ENCODE peak calls at places on chromosome 3, in eight cellular contexts. One of them, this sample, is unnamed.

GRCh38 chr3:25663324-25664065 is 1.2 kb downstream of the TOP2B start:
- DNase-seq in NCI-H345: peak; percentile 30
- DNase-seq in activated naive CD4-positive, alpha-beta T cell treated with anti-CD3 and anti-CD28 coated beads, Interleukin-2, amount 50 U/mL, for 16 hours: no peak
- DNase-seq in HL-60: peak; percentile 27
- DNase-seq in nephron progenitor cell: peak; percentile 22
- DNase-seq in globus pallidus: peak; percentile 74
- DNase-seq in T-helper 1 cell: no peak
- DNase-seq in activated B cell treated with CpG ODN at 0.5 μM for 24 hours: no peak
- DNase-seq in this sample: no peak

GRCh38 chr3:55750525-55750924 is 263.4 kb upstream of the WNT5A start:
- DNase-seq in T-helper 1 cell: no peak
- DNase-seq in NCI-H345: no peak
- DNase-seq in globus pallidus: no peak
- DNase-seq in activated naive CD4-positive, alpha-beta T cell treated with anti-CD3 and anti-CD28 coated beads, Interleukin-2, amount 50 U/mL, for 16 hours: no peak
- DNase-seq in activated B cell treated with CpG ODN at 0.5 μM for 24 hours: no peak
- DNase-seq in nephron progenitor cell: no peak
- DNase-seq in HL-60: no peak
- DNase-seq in this sample: no peak

GRCh38 chr3:15858547-15859506 is 61.0 kb upstream of the ANKRD28 start:
- DNase-seq in T-helper 1 cell: peak; percentile 52
- DNase-seq in NCI-H345: peak; percentile 16
- DNase-seq in HL-60: peak; percentile 56
- DNase-seq in nephron progenitor cell: peak; percentile 55
- DNase-seq in activated naive CD4-positive, alpha-beta T cell treated with anti-CD3 and anti-CD28 coated beads, Interleukin-2, amount 50 U/mL, for 16 hours: peak; percentile 63
- DNase-seq in globus pallidus: peak; percentile 19
- DNase-seq in activated B cell treated with CpG ODN at 0.5 μM for 24 hours: peak; percentile 66
- DNase-seq in this sample: peak; percentile 72

GRCh38 chr3:82707035-82707434 is 945.6 kb upstream of the GBE1 start:
- DNase-seq in HL-60: no peak
- DNase-seq in globus pallidus: no peak
- DNase-seq in T-helper 1 cell: no peak
- DNase-seq in NCI-H345: no peak
- DNase-seq in nephron progenitor cell: peak; percentile 6
- DNase-seq in activated naive CD4-positive, alpha-beta T cell treated with anti-CD3 and anti-CD28 coated beads, Interleukin-2, amount 50 U/mL, for 16 hours: no peak
- DNase-seq in activated B cell treated with CpG ODN at 0.5 μM for 24 hours: no peak
- DNase-seq in this sample: no peak

GRCh38 chr3:27960133-27960532 is 238.0 kb upstream of the EOMES start:
- DNase-seq in NCI-H345: no peak
- DNase-seq in T-helper 1 cell: no peak
- DNase-seq in activated B cell treated with CpG ODN at 0.5 μM for 24 hours: no peak
- DNase-seq in HL-60: no peak
- DNase-seq in nephron progenitor cell: no peak
- DNase-seq in globus pallidus: no peak
- DNase-seq in activated naive CD4-positive, alpha-beta T cell treated with anti-CD3 and anti-CD28 coated beads, Interleukin-2, amount 50 U/mL, for 16 hours: no peak
- DNase-seq in this sample: no peak

GRCh38 chr3:113606539-113607218 is 74.3 kb downstream of the SIDT1 start:
- DNase-seq in activated naive CD4-positive, alpha-beta T cell treated with anti-CD3 and anti-CD28 coated beads, Interleukin-2, amount 50 U/mL, for 16 hours: peak; percentile 12
- DNase-seq in globus pallidus: no peak
- DNase-seq in T-helper 1 cell: no peak
- DNase-seq in activated B cell treated with CpG ODN at 0.5 μM for 24 hours: peak; percentile 26
- DNase-seq in nephron progenitor cell: no peak
- DNase-seq in HL-60: peak; percentile 76
- DNase-seq in NCI-H345: no peak
- DNase-seq in this sample: no peak

GRCh38 chr3:43523454-43524053 is 98.3 kb downstream of the ANO10 start:
- DNase-seq in HL-60: no peak
- DNase-seq in globus pallidus: no peak
- DNase-seq in nephron progenitor cell: no peak
- DNase-seq in activated naive CD4-positive, alpha-beta T cell treated with anti-CD3 and anti-CD28 coated beads, Interleukin-2, amount 50 U/mL, for 16 hours: no peak
- DNase-seq in T-helper 1 cell: no peak
- DNase-seq in activated B cell treated with CpG ODN at 0.5 μM for 24 hours: no peak
- DNase-seq in NCI-H345: no peak
- DNase-seq in this sample: no peak

GRCh38 chr3:51354766-51355615 is 30.1 kb upstream of the MANF start:
- DNase-seq in T-helper 1 cell: no peak
- DNase-seq in globus pallidus: no peak
- DNase-seq in NCI-H345: no peak
- DNase-seq in HL-60: no peak
- DNase-seq in nephron progenitor cell: no peak
- DNase-seq in activated B cell treated with CpG ODN at 0.5 μM for 24 hours: no peak
- DNase-seq in activated naive CD4-positive, alpha-beta T cell treated with anti-CD3 and anti-CD28 coated beads, Interleukin-2, amount 50 U/mL, for 16 hours: no peak
- DNase-seq in this sample: no peak

GRCh38 chr3:66722675-66723074 is 221.9 kb upstream of the LRIG1 start:
- DNase-seq in activated B cell treated with CpG ODN at 0.5 μM for 24 hours: no peak
- DNase-seq in HL-60: no peak
- DNase-seq in nephron progenitor cell: no peak
- DNase-seq in NCI-H345: no peak
- DNase-seq in activated naive CD4-positive, alpha-beta T cell treated with anti-CD3 and anti-CD28 coated beads, Interleukin-2, amount 50 U/mL, for 16 hours: no peak
- DNase-seq in T-helper 1 cell: no peak
- DNase-seq in globus pallidus: no peak
- DNase-seq in this sample: peak; percentile 69

GRCh38 chr3:8851703-8852102 is 82.3 kb upstream of the OXTR start:
- DNase-seq in activated B cell treated with CpG ODN at 0.5 μM for 24 hours: no peak
- DNase-seq in nephron progenitor cell: no peak
- DNase-seq in activated naive CD4-positive, alpha-beta T cell treated with anti-CD3 and anti-CD28 coated beads, Interleukin-2, amount 50 U/mL, for 16 hours: no peak
- DNase-seq in globus pallidus: no peak
- DNase-seq in T-helper 1 cell: no peak
- DNase-seq in HL-60: no peak
- DNase-seq in NCI-H345: no peak
- DNase-seq in this sample: no peak

GRCh38 chr3:23474580-23475357 is 271.6 kb downstream of the UBE2E2 start:
- DNase-seq in activated B cell treated with CpG ODN at 0.5 μM for 24 hours: no peak
- DNase-seq in globus pallidus: no peak
- DNase-seq in HL-60: peak; percentile 47
- DNase-seq in T-helper 1 cell: no peak
- DNase-seq in NCI-H345: no peak
- DNase-seq in nephron progenitor cell: no peak
- DNase-seq in activated naive CD4-positive, alpha-beta T cell treated with anti-CD3 and anti-CD28 coated beads, Interleukin-2, amount 50 U/mL, for 16 hours: no peak
- DNase-seq in this sample: no peak

GRCh38 chr3:177615015-177615414 is 417.7 kb upstream of the TBL1XR1 start:
- DNase-seq in activated B cell treated with CpG ODN at 0.5 μM for 24 hours: no peak
- DNase-seq in T-helper 1 cell: no peak
- DNase-seq in HL-60: peak; percentile 89
- DNase-seq in activated naive CD4-positive, alpha-beta T cell treated with anti-CD3 and anti-CD28 coated beads, Interleukin-2, amount 50 U/mL, for 16 hours: no peak
- DNase-seq in globus pallidus: no peak
- DNase-seq in NCI-H345: peak; percentile 64
- DNase-seq in nephron progenitor cell: no peak
- DNase-seq in this sample: peak; percentile 74

GRCh38 chr3:154214320-154214719 is 93.1 kb downstream of the ARHGEF26 start:
- DNase-seq in nephron progenitor cell: no peak
- DNase-seq in HL-60: no peak
- DNase-seq in activated B cell treated with CpG ODN at 0.5 μM for 24 hours: no peak
- DNase-seq in T-helper 1 cell: no peak
- DNase-seq in activated naive CD4-positive, alpha-beta T cell treated with anti-CD3 and anti-CD28 coated beads, Interleukin-2, amount 50 U/mL, for 16 hours: no peak
- DNase-seq in NCI-H345: no peak
- DNase-seq in globus pallidus: no peak
- DNase-seq in this sample: no peak

GRCh38 chr3:14148041-14148985 is 23.5 kb downstream of the TMEM43 start:
- DNase-seq in nephron progenitor cell: peak; percentile 26
- DNase-seq in globus pallidus: no peak
- DNase-seq in NCI-H345: no peak
- DNase-seq in activated B cell treated with CpG ODN at 0.5 μM for 24 hours: no peak
- DNase-seq in activated naive CD4-positive, alpha-beta T cell treated with anti-CD3 and anti-CD28 coated beads, Interleukin-2, amount 50 U/mL, for 16 hours: no peak
- DNase-seq in HL-60: no peak
- DNase-seq in T-helper 1 cell: no peak
- DNase-seq in this sample: no peak

GRCh38 chr3:30263238-30263920 is 343.0 kb upstream of the TGFBR2 start:
- DNase-seq in activated naive CD4-positive, alpha-beta T cell treated with anti-CD3 and anti-CD28 coated beads, Interleukin-2, amount 50 U/mL, for 16 hours: no peak
- DNase-seq in HL-60: no peak
- DNase-seq in T-helper 1 cell: no peak
- DNase-seq in activated B cell treated with CpG ODN at 0.5 μM for 24 hours: no peak
- DNase-seq in NCI-H345: no peak
- DNase-seq in nephron progenitor cell: no peak
- DNase-seq in globus pallidus: no peak
- DNase-seq in this sample: no peak

GRCh38 chr3:86733257-86733656 is 257.7 kb downstream of the VGLL3 start:
- DNase-seq in activated naive CD4-positive, alpha-beta T cell treated with anti-CD3 and anti-CD28 coated beads, Interleukin-2, amount 50 U/mL, for 16 hours: no peak
- DNase-seq in globus pallidus: no peak
- DNase-seq in T-helper 1 cell: no peak
- DNase-seq in nephron progenitor cell: no peak
- DNase-seq in activated B cell treated with CpG ODN at 0.5 μM for 24 hours: no peak
- DNase-seq in NCI-H345: no peak
- DNase-seq in HL-60: no peak
- DNase-seq in this sample: no peak

GRCh38 chr3:67517781-67518180 is 136.6 kb downstream of the SUCLG2 start:
- DNase-seq in globus pallidus: no peak
- DNase-seq in nephron progenitor cell: no peak
- DNase-seq in activated B cell treated with CpG ODN at 0.5 μM for 24 hours: no peak
- DNase-seq in HL-60: no peak
- DNase-seq in T-helper 1 cell: no peak
- DNase-seq in activated naive CD4-positive, alpha-beta T cell treated with anti-CD3 and anti-CD28 coated beads, Interleukin-2, amount 50 U/mL, for 16 hours: no peak
- DNase-seq in NCI-H345: no peak
- DNase-seq in this sample: no peak

GRCh38 chr3:124974691-124975090 is 40.1 kb upstream of the MUC13 start:
- DNase-seq in nephron progenitor cell: no peak
- DNase-seq in HL-60: no peak
- DNase-seq in activated B cell treated with CpG ODN at 0.5 μM for 24 hours: no peak
- DNase-seq in globus pallidus: no peak
- DNase-seq in T-helper 1 cell: no peak
- DNase-seq in NCI-H345: no peak
- DNase-seq in activated naive CD4-positive, alpha-beta T cell treated with anti-CD3 and anti-CD28 coated beads, Interleukin-2, amount 50 U/mL, for 16 hours: no peak
- DNase-seq in this sample: no peak

GRCh38 chr3:58167431-58168351 is 43.1 kb downstream of the DNASE1L3 start:
- DNase-seq in NCI-H345: no peak
- DNase-seq in nephron progenitor cell: peak; percentile 83
- DNase-seq in activated B cell treated with CpG ODN at 0.5 μM for 24 hours: peak; percentile 31
- DNase-seq in HL-60: peak; percentile 49
- DNase-seq in globus pallidus: peak; percentile 65
- DNase-seq in activated naive CD4-positive, alpha-beta T cell treated with anti-CD3 and anti-CD28 coated beads, Interleukin-2, amount 50 U/mL, for 16 hours: peak; percentile 67
- DNase-seq in T-helper 1 cell: no peak
- DNase-seq in this sample: peak; percentile 84

GRCh38 chr3:71005797-71006321 is 577.7 kb downstream of the FOXP1 start:
- DNase-seq in HL-60: no peak
- DNase-seq in globus pallidus: no peak
- DNase-seq in nephron progenitor cell: no peak
- DNase-seq in T-helper 1 cell: no peak
- DNase-seq in activated naive CD4-positive, alpha-beta T cell treated with anti-CD3 and anti-CD28 coated beads, Interleukin-2, amount 50 U/mL, for 16 hours: no peak
- DNase-seq in NCI-H345: no peak
- DNase-seq in activated B cell treated with CpG ODN at 0.5 μM for 24 hours: no peak
- DNase-seq in this sample: no peak

GRCh38 chr3:196064006-196064405 is 17.9 kb downstream of the TFRC start:
- DNase-seq in activated naive CD4-positive, alpha-beta T cell treated with anti-CD3 and anti-CD28 coated beads, Interleukin-2, amount 50 U/mL, for 16 hours: no peak
- DNase-seq in activated B cell treated with CpG ODN at 0.5 μM for 24 hours: no peak
- DNase-seq in globus pallidus: no peak
- DNase-seq in HL-60: no peak
- DNase-seq in nephron progenitor cell: no peak
- DNase-seq in T-helper 1 cell: no peak
- DNase-seq in NCI-H345: no peak
- DNase-seq in this sample: no peak

GRCh38 chr3:69411331-69411730 is 25.4 kb upstream of the FRMD4B start:
- DNase-seq in NCI-H345: peak; percentile 1
- DNase-seq in T-helper 1 cell: no peak
- DNase-seq in globus pallidus: no peak
- DNase-seq in HL-60: no peak
- DNase-seq in nephron progenitor cell: no peak
- DNase-seq in activated B cell treated with CpG ODN at 0.5 μM for 24 hours: no peak
- DNase-seq in activated naive CD4-positive, alpha-beta T cell treated with anti-CD3 and anti-CD28 coated beads, Interleukin-2, amount 50 U/mL, for 16 hours: no peak
- DNase-seq in this sample: no peak

GRCh38 chr3:78644847-78645246 is 1123.0 kb downstream of the ROBO1 start:
- DNase-seq in NCI-H345: no peak
- DNase-seq in activated naive CD4-positive, alpha-beta T cell treated with anti-CD3 and anti-CD28 coated beads, Interleukin-2, amount 50 U/mL, for 16 hours: no peak
- DNase-seq in T-helper 1 cell: no peak
- DNase-seq in nephron progenitor cell: no peak
- DNase-seq in activated B cell treated with CpG ODN at 0.5 μM for 24 hours: no peak
- DNase-seq in globus pallidus: no peak
- DNase-seq in HL-60: no peak
- DNase-seq in this sample: no peak

GRCh38 chr3:64266983-64267382 is 41.7 kb upstream of the PRICKLE2 start:
- DNase-seq in activated B cell treated with CpG ODN at 0.5 μM for 24 hours: no peak
- DNase-seq in globus pallidus: no peak
- DNase-seq in activated naive CD4-positive, alpha-beta T cell treated with anti-CD3 and anti-CD28 coated beads, Interleukin-2, amount 50 U/mL, for 16 hours: no peak
- DNase-seq in T-helper 1 cell: no peak
- DNase-seq in NCI-H345: no peak
- DNase-seq in nephron progenitor cell: no peak
- DNase-seq in HL-60: no peak
- DNase-seq in this sample: no peak

GRCh38 chr3:130826516-130826915 is 67.4 kb upstream of the ATP2C1 start:
- DNase-seq in NCI-H345: no peak
- DNase-seq in activated naive CD4-positive, alpha-beta T cell treated with anti-CD3 and anti-CD28 coated beads, Interleukin-2, amount 50 U/mL, for 16 hours: no peak
- DNase-seq in globus pallidus: no peak
- DNase-seq in activated B cell treated with CpG ODN at 0.5 μM for 24 hours: no peak
- DNase-seq in T-helper 1 cell: no peak
- DNase-seq in nephron progenitor cell: no peak
- DNase-seq in HL-60: no peak
- DNase-seq in this sample: no peak

GRCh38 chr3:14319654-14320182 is 82.7 kb upstream of the SLC6A6 start:
- DNase-seq in activated naive CD4-positive, alpha-beta T cell treated with anti-CD3 and anti-CD28 coated beads, Interleukin-2, amount 50 U/mL, for 16 hours: no peak
- DNase-seq in T-helper 1 cell: no peak
- DNase-seq in globus pallidus: no peak
- DNase-seq in nephron progenitor cell: peak; percentile 39
- DNase-seq in NCI-H345: peak; percentile 8
- DNase-seq in HL-60: peak; percentile 94
- DNase-seq in activated B cell treated with CpG ODN at 0.5 μM for 24 hours: no peak
- DNase-seq in this sample: no peak

This sample was measured in tibial artery.